ENCODE peak calls at places on chromosomes 7 and 10, in eight cellular contexts. V is GM12891, O is spleen, K is tibial nerve, C is body of pancreas, W is stomach, T is ovary, H is IMR-90. D is an unnamed sample.

GRCh38 chr10:115829501-115830215 is 443.3 kb downstream of the GFRA1 start:
- DNase-seq in H (peak; percentile 75), T (no peak), V (no peak), O (no peak), C (no peak), K (no peak), W (no peak), D (no peak)

GRCh38 chr10:17527530-17528146 is 73.2 kb upstream of the ST8SIA6 start:
- DNase-seq in K (no peak), H (peak; percentile 89), C (no peak), O (no peak), T (no peak), V (no peak), W (no peak), D (no peak)

GRCh38 chr10:97333351-97333600 is 1.3 kb downstream of the FRAT2 start:
- DNase-seq in O (no peak), W (no peak), V (no peak), H (peak; percentile 36), T (no peak), K (no peak), C (no peak), D (no peak)

GRCh38 chr7:70133291-70133690 is 535.0 kb downstream of the AUTS2 start:
- DNase-seq in T (no peak), O (no peak), W (no peak), K (no peak), V (no peak), C (no peak), H (no peak), D (no peak)

GRCh38 chr10:47198221-47198620 is 101.8 kb upstream of the GDF10 start:
- DNase-seq in T (no peak), V (no peak), C (no peak), O (no peak), W (no peak), K (no peak), H (no peak), D (no peak)

GRCh38 chr7:33050425-33051318 is 11.9 kb downstream of the NT5C3A start:
- DNase-seq in W (no peak), V (no peak), K (peak; percentile 58), H (peak; percentile 59), C (peak; percentile 54), O (no peak), T (no peak), D (no peak)

GRCh38 chr7:2894118-2894940 is 50.2 kb upstream of the GNA12 start:
- DNase-seq in W (peak; percentile 32), H (no peak), O (peak; percentile 88), K (no peak), C (no peak), V (peak; percentile 64), T (no peak), D (no peak)

GRCh38 chr10:82653244-82653933 is 778.4 kb downstream of the NRG3 start:
- DNase-seq in V (no peak), H (no peak), T (no peak), C (no peak), K (no peak), O (no peak), W (no peak), D (no peak)

GRCh38 chr7:83155407-83155806 is 7.3 kb downstream of the PCLO start:
- DNase-seq in C (no peak), K (no peak), T (no peak), W (no peak), V (no peak), H (no peak), O (peak; percentile 54), D (no peak)

GRCh38 chr7:29078286-29078685 is 68.1 kb downstream of the CPVL start:
- DNase-seq in T (no peak), W (no peak), K (no peak), O (no peak), C (no peak), H (no peak), V (no peak), D (no peak)

GRCh38 chr10:93854985-93855384 is 38.8 kb upstream of the SLC35G1 start:
- DNase-seq in V (no peak), H (no peak), T (no peak), O (no peak), W (no peak), K (no peak), C (peak; percentile 48), D (no peak)

GRCh38 chr10:123896217-123896927 is 4.8 kb upstream of the CPXM2 start:
- DNase-seq in V (no peak), T (no peak), O (no peak), W (no peak), K (no peak), C (no peak), H (no peak), D (peak; percentile 63)

GRCh38 chr10:29039659-29040309 is 249.1 kb upstream of the LYZL1 start:
- DNase-seq in C (peak; percentile 6), V (no peak), K (no peak), T (no peak), H (peak; percentile 87), O (no peak), W (no peak), D (no peak)

GRCh38 chr10:49183596-49184542 is 4.3 kb downstream of the TMEM273 start:
- DNase-seq in O (peak; percentile 56), V (no peak), H (no peak), C (no peak), K (no peak), W (peak; percentile 18), T (no peak), D (no peak)

GRCh38 chr10:49182776-49183175 is 5.4 kb downstream of the TMEM273 start:
- DNase-seq in W (no peak), H (no peak), K (no peak), T (no peak), V (no peak), O (no peak), C (no peak), D (peak; percentile 26)

GRCh38 chr10:49186613-49187012 is 1.6 kb downstream of the TMEM273 start:
- DNase-seq in W (no peak), V (no peak), O (no peak), T (no peak), C (no peak), K (no peak), H (no peak), D (no peak)

GRCh38 chr10:49185213-49185612 is 3.0 kb downstream of the TMEM273 start:
- DNase-seq in T (no peak), C (no peak), O (no peak), H (no peak), V (no peak), W (no peak), K (no peak), D (peak; percentile 36)

GRCh38 chr10:49184642-49185111 is 3.5 kb downstream of the TMEM273 start:
- DNase-seq in T (no peak), H (no peak), K (no peak), O (no peak), W (no peak), C (no peak), V (no peak), D (peak; percentile 66)
- TF ChIP-seq POLR2A in T (no peak), H (no peak), K (no peak), O (no peak), W (no peak), C (no peak), V (no peak), D (no peak)

DNA sequence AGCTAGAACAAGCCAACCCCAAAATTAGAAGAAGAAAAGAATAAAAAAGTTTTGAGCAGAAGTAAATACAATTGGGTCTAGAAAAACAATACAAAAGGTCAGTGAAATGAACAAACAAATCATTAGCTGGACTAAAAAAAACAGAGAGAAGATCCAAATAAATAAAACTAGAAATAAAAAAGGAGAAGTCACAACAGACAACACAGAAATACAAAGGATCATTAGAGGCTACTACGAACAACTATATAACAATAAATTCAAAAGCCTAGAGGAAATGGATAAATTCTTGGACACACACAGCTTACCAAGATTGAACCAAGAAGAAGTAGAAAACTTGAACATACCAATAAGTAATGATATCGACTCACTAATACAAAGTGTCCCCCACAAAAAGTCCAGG is 13.4 kb upstream of the ADRA2A start:
- DNase-seq in C (no peak), O (no peak), W (no peak), K (no peak), V (no peak), H (no peak), T (no peak), D (no peak)
- TF ChIP-seq POLR2A in C (no peak), O (no peak), W (no peak), K (no peak), V (no peak), H (no peak), T (no peak), D (no peak)

GRCh38 chr10:130190065-130190736 is 54.0 kb downstream of the GLRX3 start:
- DNase-seq in T (peak; percentile 94), W (peak; percentile 94), O (peak; percentile 97), V (peak; percentile 97), C (peak; percentile 87), H (peak; percentile 75), K (peak; percentile 84), D (peak; percentile 70)
- TF ChIP-seq POLR2A in T (no peak), W (no peak), O (no peak), V (no peak), C (no peak), H (no peak), K (no peak), D (no peak)

GRCh38 chr7:126973066-126973465 is 279.7 kb downstream of the GRM8 start:
- DNase-seq in V (no peak), T (no peak), K (no peak), O (no peak), C (no peak), H (no peak), W (no peak), D (no peak)
- TF ChIP-seq POLR2A in V (no peak), T (no peak), K (no peak), O (no peak), C (no peak), H (no peak), W (no peak), D (no peak)

GRCh38 chr7:99143853-99144672 is at the start of gene SMURF1:
- DNase-seq in O (peak; percentile 95), T (peak; percentile 87), W (peak; percentile 76), H (peak; percentile 47), C (peak; percentile 66), K (peak; percentile 35), V (peak; percentile 54), D (peak; percentile 58)
- TF ChIP-seq POLR2A in O (peak; percentile 33), T (peak; percentile 44), W (no peak), H (no peak), C (peak; percentile 43), K (peak; percentile 46), V (peak; percentile 20), D (no peak)

D was measured in lower leg skin.